ENCODE peak calls at places on chromosomes 2 and 18, in five cellular contexts. One of them, this sample, is unnamed.
A peak's percentile ranks its signal among the peaks of the same experiment; 100 is the strongest.

GRCh38 chr2:36993841-36994620 is 27.7 kb upstream of the STRN start:
- DNase-seq in right lobe of liver: no peak
- DNase-seq in tibial nerve: no peak
- DNase-seq in breast epithelium: no peak
- DNase-seq in adrenal gland: no peak
- DNase-seq in this sample: no peak

GRCh38 chr2:196808281-196808680 is 874 bp downstream of the C2orf66 start:
- DNase-seq in tibial nerve: no peak
- DNase-seq in adrenal gland: no peak
- DNase-seq in breast epithelium: no peak
- DNase-seq in right lobe of liver: no peak
- DNase-seq in this sample: no peak

GRCh38 chr2:69509011-69509749 is 71.9 kb upstream of the NFU1 start:
- DNase-seq in right lobe of liver: no peak
- DNase-seq in breast epithelium: no peak
- DNase-seq in adrenal gland: no peak
- DNase-seq in tibial nerve: no peak
- DNase-seq in this sample: no peak

GRCh38 chr2:601387-601698 is 75.9 kb downstream of the TMEM18 start:
- DNase-seq in adrenal gland: no peak
- DNase-seq in tibial nerve: no peak
- DNase-seq in right lobe of liver: no peak
- DNase-seq in breast epithelium: no peak
- DNase-seq in this sample: no peak

GRCh38 chr2:48961009-48961408 is 193.3 kb downstream of the FSHR start:
- DNase-seq in adrenal gland: no peak
- DNase-seq in breast epithelium: no peak
- DNase-seq in right lobe of liver: no peak
- DNase-seq in tibial nerve: no peak
- DNase-seq in this sample: no peak

GRCh38 chr2:145813481-145813880 is 1293.6 kb upstream of the ZEB2 start:
- DNase-seq in adrenal gland: no peak
- DNase-seq in right lobe of liver: no peak
- DNase-seq in breast epithelium: no peak
- DNase-seq in tibial nerve: no peak
- DNase-seq in this sample: no peak

GRCh38 chr2:14861201-14861600 is 228.7 kb downstream of the LRATD1 start:
- DNase-seq in tibial nerve: no peak
- DNase-seq in adrenal gland: no peak
- DNase-seq in breast epithelium: no peak
- DNase-seq in right lobe of liver: no peak
- DNase-seq in this sample: no peak

GRCh38 chr18:58502628-58503027 is 126.3 kb downstream of the ALPK2 start:
- DNase-seq in right lobe of liver: no peak
- DNase-seq in breast epithelium: no peak
- DNase-seq in adrenal gland: no peak
- DNase-seq in tibial nerve: no peak
- DNase-seq in this sample: no peak

GRCh38 chr2:106839849-106840595 is 45.9 kb downstream of the ST6GAL2 start:
- DNase-seq in adrenal gland: no peak
- DNase-seq in tibial nerve: no peak
- DNase-seq in right lobe of liver: no peak
- DNase-seq in breast epithelium: no peak
- DNase-seq in this sample: no peak

GRCh38 chr18:2104620-2105462 is 466.5 kb downstream of the METTL4 start:
- DNase-seq in right lobe of liver: peak; percentile 57
- DNase-seq in tibial nerve: no peak
- DNase-seq in breast epithelium: no peak
- DNase-seq in adrenal gland: peak; percentile 23
- DNase-seq in this sample: no peak

GRCh38 chr2:59900728-59901452 is 652.6 kb downstream of the BCL11A start:
- DNase-seq in adrenal gland: peak; percentile 53
- DNase-seq in breast epithelium: no peak
- DNase-seq in right lobe of liver: no peak
- DNase-seq in tibial nerve: no peak
- DNase-seq in this sample: no peak

GRCh38 chr18:20971886-20972267 is 139.7 kb downstream of the ROCK1 start:
- DNase-seq in adrenal gland: no peak
- DNase-seq in breast epithelium: no peak
- DNase-seq in tibial nerve: no peak
- DNase-seq in right lobe of liver: no peak
- DNase-seq in this sample: no peak

GRCh38 chr2:1563943-1564342 is 150.7 kb downstream of the TPO start:
- DNase-seq in adrenal gland: no peak
- DNase-seq in breast epithelium: no peak
- DNase-seq in tibial nerve: no peak
- DNase-seq in right lobe of liver: no peak
- DNase-seq in this sample: no peak

GRCh38 chr2:121911036-121911435 is 155.6 kb downstream of the TSN start:
- DNase-seq in adrenal gland: no peak
- DNase-seq in breast epithelium: no peak
- DNase-seq in tibial nerve: no peak
- DNase-seq in right lobe of liver: no peak
- DNase-seq in this sample: no peak

GRCh38 chr2:21772624-21773023 is 648.9 kb downstream of the TDRD15 start:
- DNase-seq in tibial nerve: no peak
- DNase-seq in adrenal gland: no peak
- DNase-seq in right lobe of liver: no peak
- DNase-seq in breast epithelium: no peak
- DNase-seq in this sample: no peak

GRCh38 chr18:2302012-2302411 is 269.3 kb downstream of the METTL4 start:
- DNase-seq in adrenal gland: no peak
- DNase-seq in breast epithelium: no peak
- DNase-seq in tibial nerve: no peak
- DNase-seq in right lobe of liver: no peak
- DNase-seq in this sample: no peak

GRCh38 chr18:30679285-30679930 is 363.1 kb downstream of the DSC3 start:
- DNase-seq in tibial nerve: no peak
- DNase-seq in right lobe of liver: no peak
- DNase-seq in adrenal gland: no peak
- DNase-seq in breast epithelium: no peak
- DNase-seq in this sample: no peak

GRCh38 chr2:149134335-149134923 is 95.9 kb downstream of the LYPD6B start:
- DNase-seq in breast epithelium: no peak
- DNase-seq in right lobe of liver: no peak
- DNase-seq in tibial nerve: no peak
- DNase-seq in adrenal gland: no peak
- DNase-seq in this sample: no peak

GRCh38 chr2:225354281-225354774 is 45.2 kb upstream of the NYAP2 start:
- DNase-seq in tibial nerve: no peak
- DNase-seq in breast epithelium: no peak
- DNase-seq in right lobe of liver: no peak
- DNase-seq in adrenal gland: peak; percentile 13
- DNase-seq in this sample: no peak

GRCh38 chr2:205680067-205680466 is 2.2 kb upstream of the NRP2 start:
- DNase-seq in right lobe of liver: no peak
- DNase-seq in adrenal gland: peak; percentile 64
- DNase-seq in tibial nerve: no peak
- DNase-seq in breast epithelium: no peak
- DNase-seq in this sample: peak; percentile 73

GRCh38 chr2:11750422-11750821 is 4.0 kb downstream of the LPIN1 start:
- DNase-seq in adrenal gland: no peak
- DNase-seq in tibial nerve: no peak
- DNase-seq in breast epithelium: no peak
- DNase-seq in right lobe of liver: no peak
- DNase-seq in this sample: no peak

GRCh38 chr2:241559489-241560180 is 1.1 kb downstream of the BOK start:
- DNase-seq in right lobe of liver: peak; percentile 77
- DNase-seq in tibial nerve: no peak
- DNase-seq in breast epithelium: no peak
- DNase-seq in adrenal gland: no peak
- DNase-seq in this sample: no peak

GRCh38 chr2:179995735-179996134 is 11.4 kb downstream of the CWC22 start:
- DNase-seq in adrenal gland: no peak
- DNase-seq in breast epithelium: no peak
- DNase-seq in tibial nerve: no peak
- DNase-seq in right lobe of liver: no peak
- DNase-seq in this sample: no peak

GRCh38 chr2:99335911-99336779 is at the start of gene TXNDC9:
- DNase-seq in adrenal gland: peak; percentile 99
- DNase-seq in right lobe of liver: peak; percentile 99
- DNase-seq in breast epithelium: peak; percentile 98
- DNase-seq in tibial nerve: peak; percentile 94
- DNase-seq in this sample: peak; percentile 99
- TF ChIP-seq POLR2A in adrenal gland: peak; percentile 97
- TF ChIP-seq POLR2A in right lobe of liver: peak; percentile 67
- TF ChIP-seq POLR2A in breast epithelium: peak; percentile 13
- TF ChIP-seq POLR2A in tibial nerve: no peak
- TF ChIP-seq POLR2A in this sample: peak; percentile 11

GRCh38 chr2:88556026-88556425 is 71.2 kb downstream of the EIF2AK3 start:
- DNase-seq in tibial nerve: no peak
- DNase-seq in right lobe of liver: no peak
- DNase-seq in adrenal gland: no peak
- DNase-seq in breast epithelium: no peak
- DNase-seq in this sample: no peak

GRCh38 chr2:88557290-88557689 is 70.0 kb downstream of the EIF2AK3 start:
- DNase-seq in tibial nerve: no peak
- DNase-seq in breast epithelium: no peak
- DNase-seq in adrenal gland: no peak
- DNase-seq in right lobe of liver: no peak
- DNase-seq in this sample: no peak

GRCh38 chr2:88549616-88550292 is 77.5 kb downstream of the EIF2AK3 start:
- DNase-seq in tibial nerve: no peak
- DNase-seq in adrenal gland: no peak
- DNase-seq in right lobe of liver: no peak
- DNase-seq in breast epithelium: no peak
- DNase-seq in this sample: no peak

DNA sequence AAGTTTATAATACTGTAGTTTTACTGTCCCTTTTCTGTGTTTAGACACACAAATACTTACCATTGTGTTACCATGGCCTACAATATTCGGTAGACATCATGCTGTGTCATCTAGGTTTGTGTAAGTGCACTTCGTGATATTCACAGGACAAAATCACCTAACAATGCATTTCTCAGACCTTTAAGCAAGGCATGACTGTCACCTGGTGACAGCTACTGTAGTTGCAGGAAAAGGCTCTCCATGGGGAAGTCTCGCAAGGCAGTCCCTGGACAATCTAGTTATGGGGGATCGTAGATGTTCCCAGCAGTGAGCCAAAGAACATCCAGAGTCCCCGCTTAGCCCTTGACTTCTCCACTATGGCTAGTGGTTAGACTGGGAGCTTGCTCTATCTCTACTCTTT is 73.1 kb downstream of the EIF2AK3 start:
- DNase-seq in breast epithelium: no peak
- DNase-seq in right lobe of liver: no peak
- DNase-seq in adrenal gland: no peak
- DNase-seq in tibial nerve: no peak
- DNase-seq in this sample: no peak
- TF ChIP-seq CTCF in breast epithelium: no peak
- TF ChIP-seq CTCF in right lobe of liver: peak; percentile 7
- TF ChIP-seq CTCF in adrenal gland: no peak
- TF ChIP-seq CTCF in tibial nerve: no peak
- TF ChIP-seq CTCF in this sample: no peak

GRCh38 chr2:237293966-237294365 is 120.0 kb downstream of the COL6A3 start:
- DNase-seq in breast epithelium: no peak
- DNase-seq in right lobe of liver: no peak
- DNase-seq in adrenal gland: no peak
- DNase-seq in tibial nerve: no peak
- DNase-seq in this sample: no peak

GRCh38 chr2:237296756-237297155 is 117.2 kb downstream of the COL6A3 start:
- DNase-seq in adrenal gland: no peak
- DNase-seq in tibial nerve: no peak
- DNase-seq in breast epithelium: no peak
- DNase-seq in right lobe of liver: no peak
- DNase-seq in this sample: peak; percentile 56

GRCh38 chr2:237294509-237294908 is 119.5 kb downstream of the COL6A3 start:
- DNase-seq in tibial nerve: no peak
- DNase-seq in adrenal gland: no peak
- DNase-seq in breast epithelium: no peak
- DNase-seq in right lobe of liver: no peak
- DNase-seq in this sample: no peak

GRCh38 chr2:237297421-237298155 is 116.4 kb downstream of the COL6A3 start:
- DNase-seq in adrenal gland: no peak
- DNase-seq in right lobe of liver: no peak
- DNase-seq in breast epithelium: no peak
- DNase-seq in tibial nerve: no peak
- DNase-seq in this sample: no peak

DNA sequence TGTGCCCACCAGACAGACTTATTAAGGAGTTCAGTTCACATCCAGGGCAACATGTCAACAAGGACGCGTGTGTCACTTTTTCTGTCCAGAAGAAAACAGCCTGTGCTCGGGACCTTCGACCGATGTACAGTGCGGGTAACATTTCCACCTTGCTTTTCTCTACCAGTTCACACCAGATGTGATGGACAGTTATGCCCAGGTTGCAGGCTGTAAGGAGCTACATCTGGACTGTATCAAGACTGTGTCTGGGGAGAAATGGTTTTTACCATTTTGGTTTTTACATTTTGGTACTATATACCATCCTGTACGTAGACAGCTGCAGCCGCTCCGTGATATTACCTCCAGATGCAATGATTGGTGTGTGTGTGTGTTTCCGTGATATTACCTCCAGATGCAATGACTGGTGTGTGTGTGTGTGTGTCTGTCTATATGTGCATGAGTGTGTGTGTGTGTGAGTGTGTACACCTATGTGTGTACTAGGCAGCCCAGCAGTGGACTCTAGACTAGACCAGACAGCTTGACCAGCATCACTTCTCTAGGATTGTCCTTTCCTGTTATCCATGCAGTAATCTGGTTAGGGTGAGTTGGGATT is 118.0 kb downstream of the COL6A3 start:
- DNase-seq in breast epithelium: no peak
- DNase-seq in tibial nerve: no peak
- DNase-seq in right lobe of liver: no peak
- DNase-seq in adrenal gland: no peak
- DNase-seq in this sample: no peak
- H3K4me1 ChIP-seq in breast epithelium: no peaks in the 10 kb centered on the region
- H3K4me1 ChIP-seq in tibial nerve: peaks cover 9% of the 10 kb centered on the region
- H3K4me1 ChIP-seq in right lobe of liver: no peaks in the 10 kb centered on the region
- H3K4me1 ChIP-seq in adrenal gland: peaks cover 47% of the 10 kb centered on the region
- H3K4me1 ChIP-seq in this sample: peaks cover 16% of the 10 kb centered on the region

GRCh38 chr2:130342020-130342532 is 621 bp upstream of the IMP4 start:
- DNase-seq in tibial nerve: peak; percentile 72
- DNase-seq in right lobe of liver: peak; percentile 93
- DNase-seq in adrenal gland: peak; percentile 94
- DNase-seq in breast epithelium: peak; percentile 88
- DNase-seq in this sample: peak; percentile 82
- TF ChIP-seq POLR2A in tibial nerve: no peak
- TF ChIP-seq POLR2A in right lobe of liver: peak; percentile 34
- TF ChIP-seq POLR2A in adrenal gland: peak; percentile 71
- TF ChIP-seq POLR2A in breast epithelium: no peak
- TF ChIP-seq POLR2A in this sample: peak; percentile 32

GRCh38 chr2:119827866-119828507 is 68.3 kb downstream of the PTPN4 start:
- DNase-seq in tibial nerve: no peak
- DNase-seq in right lobe of liver: no peak
- DNase-seq in adrenal gland: no peak
- DNase-seq in breast epithelium: no peak
- DNase-seq in this sample: no peak

GRCh38 chr2:119823734-119824334 is 64.1 kb downstream of the PTPN4 start:
- DNase-seq in breast epithelium: no peak
- DNase-seq in adrenal gland: no peak
- DNase-seq in right lobe of liver: no peak
- DNase-seq in tibial nerve: no peak
- DNase-seq in this sample: no peak

GRCh38 chr2:119821266-119821665 is 61.5 kb downstream of the PTPN4 start:
- DNase-seq in tibial nerve: no peak
- DNase-seq in breast epithelium: no peak
- DNase-seq in right lobe of liver: no peak
- DNase-seq in adrenal gland: no peak
- DNase-seq in this sample: no peak

GRCh38 chr2:119826370-119826961 is 66.7 kb downstream of the PTPN4 start:
- DNase-seq in tibial nerve: no peak
- DNase-seq in breast epithelium: no peak
- DNase-seq in adrenal gland: no peak
- DNase-seq in right lobe of liver: no peak
- DNase-seq in this sample: no peak
- TF ChIP-seq CTCF in tibial nerve: peak; percentile 30
- TF ChIP-seq CTCF in breast epithelium: no peak
- TF ChIP-seq CTCF in adrenal gland: peak; percentile 32
- TF ChIP-seq CTCF in right lobe of liver: peak; percentile 46
- TF ChIP-seq CTCF in this sample: no peak